ENCODE peak calls at places on chromosomes 1 and 21, in seven cellular contexts. One of them, this sample, is unnamed.

GRCh38 chr1:25684216-25684965 is 67.8 kb downstream of the MAN1C1 start:
- DNase-seq in activated naive CD4-positive, alpha-beta T cell: no peak
- DNase-seq in right cardiac atrium: peak; percentile 53
- DNase-seq in EL: no peak
- DNase-seq in naive thymus-derived CD8-positive, alpha-beta T cell: no peak
- DNase-seq in nucleus accumbens: no peak
- DNase-seq in activated naive CD8-positive, alpha-beta T cell treated with anti-CD3 and anti-CD28 coated beads for 36 hours: no peak
- DNase-seq in this sample: no peak

GRCh38 chr1:240189386-240189989 is 97.8 kb downstream of the FMN2 start:
- DNase-seq in EL: peak; percentile 51
- DNase-seq in nucleus accumbens: no peak
- DNase-seq in right cardiac atrium: no peak
- DNase-seq in activated naive CD4-positive, alpha-beta T cell: no peak
- DNase-seq in naive thymus-derived CD8-positive, alpha-beta T cell: no peak
- DNase-seq in activated naive CD8-positive, alpha-beta T cell treated with anti-CD3 and anti-CD28 coated beads for 36 hours: peak; percentile 3
- DNase-seq in this sample: peak; percentile 25

GRCh38 chr1:212104586-212105282 is 69.2 kb downstream of the DTL start:
- DNase-seq in activated naive CD8-positive, alpha-beta T cell treated with anti-CD3 and anti-CD28 coated beads for 36 hours: no peak
- DNase-seq in naive thymus-derived CD8-positive, alpha-beta T cell: no peak
- DNase-seq in nucleus accumbens: no peak
- DNase-seq in activated naive CD4-positive, alpha-beta T cell: no peak
- DNase-seq in EL: no peak
- DNase-seq in right cardiac atrium: no peak
- DNase-seq in this sample: peak; percentile 20

GRCh38 chr1:40824591-40825429 is 37.4 kb downstream of the CITED4 start:
- DNase-seq in activated naive CD8-positive, alpha-beta T cell treated with anti-CD3 and anti-CD28 coated beads for 36 hours: no peak
- DNase-seq in right cardiac atrium: no peak
- DNase-seq in nucleus accumbens: no peak
- DNase-seq in naive thymus-derived CD8-positive, alpha-beta T cell: no peak
- DNase-seq in EL: peak; percentile 57
- DNase-seq in activated naive CD4-positive, alpha-beta T cell: no peak
- DNase-seq in this sample: no peak

GRCh38 chr1:19644422-19644760 is 280 bp downstream of the NBL1 start:
- DNase-seq in nucleus accumbens: no peak
- DNase-seq in EL: no peak
- DNase-seq in naive thymus-derived CD8-positive, alpha-beta T cell: no peak
- DNase-seq in activated naive CD8-positive, alpha-beta T cell treated with anti-CD3 and anti-CD28 coated beads for 36 hours: no peak
- DNase-seq in right cardiac atrium: no peak
- DNase-seq in activated naive CD4-positive, alpha-beta T cell: no peak
- DNase-seq in this sample: no peak

GRCh38 chr1:146039844-146040194 is 18.3 kb upstream of the HJV start:
- DNase-seq in activated naive CD4-positive, alpha-beta T cell: no peak
- DNase-seq in right cardiac atrium: no peak
- DNase-seq in naive thymus-derived CD8-positive, alpha-beta T cell: no peak
- DNase-seq in EL: peak; percentile 13
- DNase-seq in nucleus accumbens: no peak
- DNase-seq in activated naive CD8-positive, alpha-beta T cell treated with anti-CD3 and anti-CD28 coated beads for 36 hours: no peak
- DNase-seq in this sample: no peak

GRCh38 chr1:176904057-176904815 is 260.3 kb downstream of the ASTN1 start:
- DNase-seq in naive thymus-derived CD8-positive, alpha-beta T cell: no peak
- DNase-seq in EL: no peak
- DNase-seq in activated naive CD4-positive, alpha-beta T cell: no peak
- DNase-seq in nucleus accumbens: no peak
- DNase-seq in activated naive CD8-positive, alpha-beta T cell treated with anti-CD3 and anti-CD28 coated beads for 36 hours: no peak
- DNase-seq in right cardiac atrium: no peak
- DNase-seq in this sample: no peak

GRCh38 chr21:46212721-46213484 is 15.7 kb downstream of the LSS start:
- DNase-seq in naive thymus-derived CD8-positive, alpha-beta T cell: no peak
- DNase-seq in nucleus accumbens: no peak
- DNase-seq in activated naive CD4-positive, alpha-beta T cell: no peak
- DNase-seq in activated naive CD8-positive, alpha-beta T cell treated with anti-CD3 and anti-CD28 coated beads for 36 hours: no peak
- DNase-seq in EL: no peak
- DNase-seq in right cardiac atrium: no peak
- DNase-seq in this sample: no peak

GRCh38 chr1:165075725-165076370 is 280.7 kb downstream of the LMX1A start:
- DNase-seq in naive thymus-derived CD8-positive, alpha-beta T cell: no peak
- DNase-seq in activated naive CD4-positive, alpha-beta T cell: no peak
- DNase-seq in right cardiac atrium: no peak
- DNase-seq in EL: peak; percentile 14
- DNase-seq in nucleus accumbens: no peak
- DNase-seq in activated naive CD8-positive, alpha-beta T cell treated with anti-CD3 and anti-CD28 coated beads for 36 hours: no peak
- DNase-seq in this sample: peak; percentile 18

GRCh38 chr21:31752352-31752751 is 20.4 kb upstream of the SCAF4 start:
- DNase-seq in naive thymus-derived CD8-positive, alpha-beta T cell: no peak
- DNase-seq in right cardiac atrium: no peak
- DNase-seq in EL: peak; percentile 23
- DNase-seq in nucleus accumbens: no peak
- DNase-seq in activated naive CD4-positive, alpha-beta T cell: no peak
- DNase-seq in activated naive CD8-positive, alpha-beta T cell treated with anti-CD3 and anti-CD28 coated beads for 36 hours: no peak
- DNase-seq in this sample: no peak

GRCh38 chr1:207510444-207510843 is 14.5 kb downstream of the CR1 start:
- DNase-seq in naive thymus-derived CD8-positive, alpha-beta T cell: no peak
- DNase-seq in activated naive CD8-positive, alpha-beta T cell treated with anti-CD3 and anti-CD28 coated beads for 36 hours: no peak
- DNase-seq in nucleus accumbens: no peak
- DNase-seq in right cardiac atrium: no peak
- DNase-seq in activated naive CD4-positive, alpha-beta T cell: no peak
- DNase-seq in EL: no peak
- DNase-seq in this sample: no peak

GRCh38 chr1:224203243-224204016 is 20.4 kb downstream of the DEGS1 start:
- DNase-seq in activated naive CD8-positive, alpha-beta T cell treated with anti-CD3 and anti-CD28 coated beads for 36 hours: no peak
- DNase-seq in EL: peak; percentile 66
- DNase-seq in right cardiac atrium: peak; percentile 36
- DNase-seq in naive thymus-derived CD8-positive, alpha-beta T cell: no peak
- DNase-seq in activated naive CD4-positive, alpha-beta T cell: no peak
- DNase-seq in nucleus accumbens: no peak
- DNase-seq in this sample: no peak

GRCh38 chr1:219544163-219544846 is 68.6 kb downstream of the ZC3H11B start:
- DNase-seq in EL: no peak
- DNase-seq in right cardiac atrium: no peak
- DNase-seq in activated naive CD4-positive, alpha-beta T cell: no peak
- DNase-seq in naive thymus-derived CD8-positive, alpha-beta T cell: no peak
- DNase-seq in activated naive CD8-positive, alpha-beta T cell treated with anti-CD3 and anti-CD28 coated beads for 36 hours: no peak
- DNase-seq in nucleus accumbens: no peak
- DNase-seq in this sample: no peak

GRCh38 chr1:207828485-207829158 is 76.8 kb downstream of the CD46 start:
- DNase-seq in right cardiac atrium: peak; percentile 75
- DNase-seq in naive thymus-derived CD8-positive, alpha-beta T cell: peak; percentile 59
- DNase-seq in activated naive CD4-positive, alpha-beta T cell: peak; percentile 9
- DNase-seq in EL: peak; percentile 87
- DNase-seq in activated naive CD8-positive, alpha-beta T cell treated with anti-CD3 and anti-CD28 coated beads for 36 hours: peak; percentile 57
- DNase-seq in nucleus accumbens: no peak
- DNase-seq in this sample: peak; percentile 68

GRCh38 chr1:45488978-45489377 is 2.0 kb downstream of the TESK2 start:
- DNase-seq in EL: no peak
- DNase-seq in activated naive CD8-positive, alpha-beta T cell treated with anti-CD3 and anti-CD28 coated beads for 36 hours: no peak
- DNase-seq in nucleus accumbens: no peak
- DNase-seq in naive thymus-derived CD8-positive, alpha-beta T cell: no peak
- DNase-seq in right cardiac atrium: no peak
- DNase-seq in activated naive CD4-positive, alpha-beta T cell: no peak
- DNase-seq in this sample: no peak

GRCh38 chr1:59750612-59751395 is 63.9 kb upstream of the HOOK1 start:
- DNase-seq in naive thymus-derived CD8-positive, alpha-beta T cell: no peak
- DNase-seq in activated naive CD4-positive, alpha-beta T cell: no peak
- DNase-seq in nucleus accumbens: no peak
- DNase-seq in right cardiac atrium: peak; percentile 17
- DNase-seq in activated naive CD8-positive, alpha-beta T cell treated with anti-CD3 and anti-CD28 coated beads for 36 hours: no peak
- DNase-seq in EL: peak; percentile 82
- DNase-seq in this sample: no peak

GRCh38 chr1:62315387-62315786 is 3.8 kb downstream of the KANK4 start:
- DNase-seq in EL: no peak
- DNase-seq in right cardiac atrium: no peak
- DNase-seq in activated naive CD4-positive, alpha-beta T cell: no peak
- DNase-seq in naive thymus-derived CD8-positive, alpha-beta T cell: no peak
- DNase-seq in activated naive CD8-positive, alpha-beta T cell treated with anti-CD3 and anti-CD28 coated beads for 36 hours: no peak
- DNase-seq in nucleus accumbens: no peak
- DNase-seq in this sample: no peak

GRCh38 chr1:6603424-6603850 is 768 bp upstream of the KLHL21 start:
- DNase-seq in naive thymus-derived CD8-positive, alpha-beta T cell: peak; percentile 71
- DNase-seq in activated naive CD4-positive, alpha-beta T cell: peak; percentile 27
- DNase-seq in EL: peak; percentile 75
- DNase-seq in right cardiac atrium: peak; percentile 78
- DNase-seq in nucleus accumbens: no peak
- DNase-seq in activated naive CD8-positive, alpha-beta T cell treated with anti-CD3 and anti-CD28 coated beads for 36 hours: peak; percentile 76
- DNase-seq in this sample: peak; percentile 32

GRCh38 chr1:165138960-165139359 is 217.6 kb downstream of the LMX1A start:
- DNase-seq in right cardiac atrium: no peak
- DNase-seq in naive thymus-derived CD8-positive, alpha-beta T cell: no peak
- DNase-seq in EL: no peak
- DNase-seq in nucleus accumbens: no peak
- DNase-seq in activated naive CD8-positive, alpha-beta T cell treated with anti-CD3 and anti-CD28 coated beads for 36 hours: no peak
- DNase-seq in activated naive CD4-positive, alpha-beta T cell: no peak
- DNase-seq in this sample: no peak

GRCh38 chr21:41603476-41603875 is 95.5 kb upstream of the TMPRSS2 start:
- DNase-seq in activated naive CD4-positive, alpha-beta T cell: no peak
- DNase-seq in EL: no peak
- DNase-seq in right cardiac atrium: no peak
- DNase-seq in activated naive CD8-positive, alpha-beta T cell treated with anti-CD3 and anti-CD28 coated beads for 36 hours: no peak
- DNase-seq in nucleus accumbens: no peak
- DNase-seq in naive thymus-derived CD8-positive, alpha-beta T cell: no peak
- DNase-seq in this sample: no peak

GRCh38 chr1:60808676-60809075 is 273.7 kb upstream of the NFIA start:
- DNase-seq in activated naive CD4-positive, alpha-beta T cell: no peak
- DNase-seq in naive thymus-derived CD8-positive, alpha-beta T cell: no peak
- DNase-seq in activated naive CD8-positive, alpha-beta T cell treated with anti-CD3 and anti-CD28 coated beads for 36 hours: no peak
- DNase-seq in EL: no peak
- DNase-seq in nucleus accumbens: no peak
- DNase-seq in right cardiac atrium: no peak
- DNase-seq in this sample: no peak

GRCh38 chr1:61158592-61158991 is 76.2 kb downstream of the NFIA start:
- DNase-seq in right cardiac atrium: no peak
- DNase-seq in activated naive CD4-positive, alpha-beta T cell: no peak
- DNase-seq in activated naive CD8-positive, alpha-beta T cell treated with anti-CD3 and anti-CD28 coated beads for 36 hours: no peak
- DNase-seq in EL: no peak
- DNase-seq in naive thymus-derived CD8-positive, alpha-beta T cell: no peak
- DNase-seq in nucleus accumbens: no peak
- DNase-seq in this sample: no peak

GRCh38 chr1:35031103-35031452 is 667 bp downstream of the ZMYM6 start:
- DNase-seq in activated naive CD4-positive, alpha-beta T cell: peak; percentile 26
- DNase-seq in right cardiac atrium: peak; percentile 18
- DNase-seq in activated naive CD8-positive, alpha-beta T cell treated with anti-CD3 and anti-CD28 coated beads for 36 hours: peak; percentile 41
- DNase-seq in naive thymus-derived CD8-positive, alpha-beta T cell: peak; percentile 27
- DNase-seq in nucleus accumbens: no peak
- DNase-seq in EL: peak; percentile 49
- DNase-seq in this sample: peak; percentile 20

GRCh38 chr1:233938476-233938875 is 34.0 kb downstream of the SLC35F3 start:
- DNase-seq in activated naive CD4-positive, alpha-beta T cell: no peak
- DNase-seq in nucleus accumbens: no peak
- DNase-seq in right cardiac atrium: no peak
- DNase-seq in naive thymus-derived CD8-positive, alpha-beta T cell: no peak
- DNase-seq in activated naive CD8-positive, alpha-beta T cell treated with anti-CD3 and anti-CD28 coated beads for 36 hours: no peak
- DNase-seq in EL: no peak
- DNase-seq in this sample: no peak

GRCh38 chr1:198948895-198949659 is 310.2 kb downstream of the PTPRC start:
- DNase-seq in activated naive CD4-positive, alpha-beta T cell: no peak
- DNase-seq in right cardiac atrium: no peak
- DNase-seq in nucleus accumbens: no peak
- DNase-seq in naive thymus-derived CD8-positive, alpha-beta T cell: no peak
- DNase-seq in activated naive CD8-positive, alpha-beta T cell treated with anti-CD3 and anti-CD28 coated beads for 36 hours: no peak
- DNase-seq in EL: no peak
- DNase-seq in this sample: no peak

GRCh38 chr1:2242814-2243725 is 15.0 kb downstream of the SKI start:
- DNase-seq in activated naive CD4-positive, alpha-beta T cell: no peak
- DNase-seq in EL: no peak
- DNase-seq in naive thymus-derived CD8-positive, alpha-beta T cell: no peak
- DNase-seq in nucleus accumbens: no peak
- DNase-seq in activated naive CD8-positive, alpha-beta T cell treated with anti-CD3 and anti-CD28 coated beads for 36 hours: no peak
- DNase-seq in right cardiac atrium: peak; percentile 66
- DNase-seq in this sample: no peak

GRCh38 chr1:175757381-175758015 is 14.1 kb upstream of the TNR start:
- DNase-seq in nucleus accumbens: no peak
- DNase-seq in EL: peak; percentile 23
- DNase-seq in activated naive CD8-positive, alpha-beta T cell treated with anti-CD3 and anti-CD28 coated beads for 36 hours: peak; percentile 18
- DNase-seq in naive thymus-derived CD8-positive, alpha-beta T cell: no peak
- DNase-seq in right cardiac atrium: no peak
- DNase-seq in activated naive CD4-positive, alpha-beta T cell: no peak
- DNase-seq in this sample: peak; percentile 64

GRCh38 chr1:20974951-20975350 is 187.8 kb upstream of the HP1BP3 start:
- DNase-seq in activated naive CD8-positive, alpha-beta T cell treated with anti-CD3 and anti-CD28 coated beads for 36 hours: no peak
- DNase-seq in EL: no peak
- DNase-seq in activated naive CD4-positive, alpha-beta T cell: no peak
- DNase-seq in right cardiac atrium: no peak
- DNase-seq in nucleus accumbens: no peak
- DNase-seq in naive thymus-derived CD8-positive, alpha-beta T cell: no peak
- DNase-seq in this sample: no peak

GRCh38 chr1:54857066-54857660 is 29.8 kb downstream of the DHCR24 start:
- DNase-seq in EL: no peak
- DNase-seq in activated naive CD4-positive, alpha-beta T cell: no peak
- DNase-seq in naive thymus-derived CD8-positive, alpha-beta T cell: no peak
- DNase-seq in activated naive CD8-positive, alpha-beta T cell treated with anti-CD3 and anti-CD28 coated beads for 36 hours: no peak
- DNase-seq in right cardiac atrium: no peak
- DNase-seq in nucleus accumbens: no peak
- DNase-seq in this sample: no peak

GRCh38 chr1:176471338-176472121 is 8.6 kb downstream of the PAPPA2 start:
- DNase-seq in right cardiac atrium: no peak
- DNase-seq in naive thymus-derived CD8-positive, alpha-beta T cell: no peak
- DNase-seq in nucleus accumbens: no peak
- DNase-seq in EL: no peak
- DNase-seq in activated naive CD8-positive, alpha-beta T cell treated with anti-CD3 and anti-CD28 coated beads for 36 hours: no peak
- DNase-seq in activated naive CD4-positive, alpha-beta T cell: no peak
- DNase-seq in this sample: no peak

GRCh38 chr1:225745231-225745630 is 32.4 kb upstream of the SRP9 start:
- DNase-seq in naive thymus-derived CD8-positive, alpha-beta T cell: no peak
- DNase-seq in right cardiac atrium: no peak
- DNase-seq in EL: no peak
- DNase-seq in nucleus accumbens: no peak
- DNase-seq in activated naive CD4-positive, alpha-beta T cell: no peak
- DNase-seq in activated naive CD8-positive, alpha-beta T cell treated with anti-CD3 and anti-CD28 coated beads for 36 hours: no peak
- DNase-seq in this sample: no peak